ENCODE peak calls at places on chromosomes 7 and 10, in nine cellular contexts. Z is body of pancreas, C is cardiac muscle cell, R is A549, J is cardiac fibroblast, V is foreskin fibroblast, K is spleen, Y is colonic mucosa, W is heart left ventricle. I is an unnamed sample.

GRCh38 chr7:75756340-75757297 is 15.4 kb downstream of the CCL26 start:
- DNase-seq in J (peak), K (no peak), Z (no peak), C (peak), V (no peak), R (peak), W (no peak), Y (no peak), I (no peak)

GRCh38 chr10:121860810-121861209 is 67.0 kb downstream of the ATE1 start:
- DNase-seq in R (no peak), C (no peak), Y (no peak), Z (no peak), K (no peak), V (no peak), W (no peak), J (no peak), I (no peak)

GRCh38 chr10:67079126-67079525 is 153.3 kb downstream of the LRRTM3 start:
- DNase-seq in R (no peak), Y (no peak), W (no peak), K (no peak), J (peak), Z (peak), C (peak), V (no peak), I (no peak)

GRCh38 chr10:77090381-77091356 is 546.9 kb downstream of the KCNMA1 start:
- DNase-seq in R (no peak), Y (no peak), Z (no peak), J (no peak), W (no peak), C (no peak), K (no peak), V (no peak), I (no peak)

GRCh38 chr10:98262571-98262970 is 5.4 kb downstream of the LOXL4 start:
- DNase-seq in Z (peak), W (peak), R (peak), Y (no peak), J (peak), C (peak), K (no peak), V (no peak), I (no peak)

GRCh38 chr7:26813426-26813825 is 51.0 kb downstream of the SKAP2 start:
- DNase-seq in R (peak), Z (no peak), Y (no peak), V (no peak), C (no peak), W (no peak), K (no peak), J (peak), I (no peak)

GRCh38 chr7:98551541-98552273 is 65.4 kb upstream of the NPTX2 start:
- DNase-seq in V (peak), R (no peak), Y (peak), J (no peak), K (no peak), C (no peak), Z (no peak), W (no peak), I (no peak)

GRCh38 chr10:3465406-3465891 is 292.9 kb upstream of the PITRM1 start:
- DNase-seq in V (no peak), W (no peak), Y (peak), C (no peak), R (no peak), J (peak), Z (no peak), K (no peak), I (no peak)

GRCh38 chr7:91083855-91084644 is 180.2 kb upstream of the FZD1 start:
- DNase-seq in W (peak), V (no peak), R (no peak), J (peak), Y (no peak), Z (no peak), C (no peak), K (no peak), I (no peak)

GRCh38 chr7:132087421-132087820 is 488.8 kb downstream of the PLXNA4 start:
- DNase-seq in R (no peak), V (no peak), C (no peak), Y (no peak), W (no peak), J (no peak), K (no peak), Z (no peak), I (no peak)

GRCh38 chr7:44153948-44154335 is 12.8 kb upstream of the MYL7 start:
- DNase-seq in J (no peak), R (no peak), K (no peak), C (no peak), Z (no peak), V (no peak), W (no peak), Y (no peak), I (no peak)

GRCh38 chr7:127946081-127946480 is 85.2 kb downstream of the LRRC4 start:
- DNase-seq in J (no peak), V (no peak), Y (no peak), R (no peak), K (no peak), W (no peak), C (no peak), Z (no peak), I (no peak)
- TF ChIP-seq CTCF in J (no peak), V (no peak), Y (no peak), R (no peak), K (no peak), W (no peak), C (no peak), Z (no peak), I (no peak)

GRCh38 chr7:5477723-5478531 is 54.3 kb upstream of the TNRC18 start:
- DNase-seq in R (no peak), Z (no peak), J (peak), V (peak), W (no peak), Y (no peak), C (peak), K (no peak), I (no peak)
- H3K4me3 ChIP-seq in R (no peak), Z (no peak), J (no peak), V (no peak), W (peak), Y (peak), C (no peak), K (peak), I (no peak)

GRCh38 chr7:156964971-156965370 is 15.5 kb downstream of the NOM1 start:
- DNase-seq in R (no peak), J (no peak), Y (no peak), K (no peak), Z (no peak), C (no peak), V (no peak), W (no peak), I (no peak)

GRCh38 chr7:156968183-156968582 is 18.7 kb downstream of the NOM1 start:
- DNase-seq in Y (no peak), K (no peak), Z (no peak), J (no peak), V (no peak), C (no peak), R (no peak), W (no peak), I (no peak)

GRCh38 chr7:156963472-156963871 is 14.0 kb downstream of the NOM1 start:
- DNase-seq in V (no peak), R (no peak), Y (no peak), J (no peak), W (no peak), K (no peak), C (no peak), Z (no peak), I (no peak)

GRCh38 chr7:156962897-156963296 is 13.4 kb downstream of the NOM1 start:
- DNase-seq in V (no peak), C (no peak), Z (no peak), K (no peak), W (no peak), Y (no peak), J (no peak), R (no peak), I (no peak)

DNA sequence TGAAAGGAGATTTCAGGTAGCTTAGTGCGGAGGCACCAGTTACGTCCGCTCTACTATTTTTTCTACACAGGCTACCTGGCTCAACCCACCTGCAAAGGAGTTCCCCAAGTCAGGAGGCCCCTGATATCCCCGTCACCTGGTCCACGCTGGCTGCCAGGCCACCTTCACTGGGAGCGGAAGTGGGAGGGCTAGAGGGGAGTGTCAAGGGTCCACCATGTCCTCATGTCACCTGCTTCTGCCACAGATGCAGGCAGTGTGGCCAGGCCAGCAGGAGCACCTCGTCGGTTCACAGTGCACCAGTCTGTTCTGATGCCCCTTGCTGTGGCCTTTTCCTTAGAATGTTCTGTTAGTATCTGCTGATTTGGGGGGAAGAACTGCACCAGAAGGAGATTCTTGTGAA is 16.9 kb downstream of the NOM1 start:
- DNase-seq in W (no peak), J (no peak), Z (no peak), V (no peak), K (no peak), Y (no peak), R (no peak), C (no peak), I (no peak)
- TF ChIP-seq CTCF in W (no peak), J (no peak), Z (no peak), V (no peak), K (no peak), Y (no peak), R (no peak), C (no peak), I (no peak)

GRCh38 chr10:100725041-100725440 is 20.3 kb upstream of the PAX2 start:
- DNase-seq in V (no peak), K (peak), W (no peak), J (peak), R (no peak), Z (peak), C (no peak), Y (no peak), I (no peak)

GRCh38 chr10:100723180-100723579 is 22.2 kb upstream of the PAX2 start:
- DNase-seq in K (peak), Y (no peak), J (no peak), Z (no peak), W (no peak), R (no peak), C (no peak), V (no peak), I (no peak)

GRCh38 chr10:100723769-100724530 is 21.4 kb upstream of the PAX2 start:
- DNase-seq in R (no peak), Y (no peak), C (no peak), W (no peak), Z (peak), K (peak), J (no peak), V (no peak), I (no peak)

GRCh38 chr10:100725869-100726426 is 19.4 kb upstream of the PAX2 start:
- DNase-seq in V (no peak), C (no peak), Y (no peak), Z (no peak), J (no peak), K (peak), R (no peak), W (no peak), I (no peak)

DNA sequence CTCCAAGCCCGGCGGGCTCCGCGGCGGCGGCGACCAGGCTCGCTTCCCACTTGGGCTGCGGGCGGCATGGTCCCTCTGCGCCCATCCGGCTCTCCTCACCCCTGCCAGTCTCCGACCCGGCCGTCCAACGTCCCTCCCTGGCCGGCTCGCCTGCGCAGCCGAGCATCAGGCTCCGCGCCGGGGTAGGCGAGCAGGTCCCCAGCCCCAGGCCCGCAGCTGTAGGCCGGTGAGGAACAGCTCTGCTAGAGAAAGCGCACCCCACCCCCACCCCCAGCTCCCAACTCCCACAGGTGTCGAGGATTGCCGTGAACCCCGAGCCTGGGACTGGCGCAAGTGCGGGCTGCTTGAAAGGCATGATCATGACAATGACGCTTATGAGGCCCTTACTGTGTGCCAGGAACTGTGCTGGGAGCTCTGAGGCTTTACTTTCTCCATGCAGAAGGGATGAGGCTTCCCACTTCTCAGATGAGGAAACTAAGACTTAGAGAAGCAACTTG is 20.8 kb upstream of the PAX2 start:
- DNase-seq in Z (no peak), R (no peak), W (no peak), Y (no peak), J (no peak), C (no peak), K (peak), V (no peak), I (no peak)
- H3K4me3 ChIP-seq in Z (no peak), R (no peak), W (no peak), Y (no peak), J (no peak), C (no peak), K (no peak), V (no peak), I (no peak)

DNA sequence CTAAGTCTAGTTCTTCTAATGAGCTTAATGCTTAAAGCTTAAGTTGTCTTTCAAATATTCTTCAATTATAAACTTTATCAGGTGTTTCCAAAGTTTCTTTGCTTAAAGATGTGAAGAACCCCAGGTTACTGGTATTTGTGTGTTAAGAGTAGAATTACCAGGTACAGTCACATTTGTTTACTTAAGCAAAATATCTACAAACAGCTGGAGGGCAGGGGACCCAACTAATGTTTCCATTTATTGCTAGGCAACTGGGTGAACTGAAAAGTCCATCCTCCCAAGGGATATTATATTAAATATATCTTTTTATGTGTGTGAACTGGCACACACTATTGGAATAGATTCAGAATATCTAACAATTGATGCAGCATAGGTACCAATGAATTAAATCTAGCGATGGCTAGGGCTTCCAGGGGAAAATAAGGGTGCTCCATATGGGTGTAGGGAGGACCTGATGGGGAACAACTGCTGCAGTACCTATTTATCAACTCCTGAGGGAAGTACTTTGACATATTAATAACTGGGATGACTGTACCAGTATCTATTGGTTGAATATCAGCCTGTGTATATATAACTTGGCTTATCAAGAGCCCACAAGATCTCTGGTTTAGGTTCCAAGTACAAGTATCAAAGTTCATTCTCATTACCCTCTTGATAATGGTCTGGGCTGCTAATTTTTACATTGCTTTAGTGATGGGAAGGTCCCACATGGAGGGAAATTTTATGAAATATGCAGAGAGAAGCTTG is 10.3 kb upstream of the AGR3 start:
- DNase-seq in Y (no peak), V (no peak), R (no peak), K (no peak), W (no peak), J (no peak), Z (no peak), C (no peak), I (no peak)
- TF ChIP-seq CTCF in Y (no peak), V (no peak), R (no peak), K (no peak), W (no peak), J (no peak), Z (no peak), C (no peak), I (no peak)

I was measured in BJ.